ENCODE peak calls at places on chromosomes 4 and X, in eight cellular contexts. D, L, V, M, F, A, Q and H are unnamed samples.

GRCh38 chrX:129158505-129158904 is 364.8 kb downstream of the SMARCA1 start:
- DNase-seq in D (no peak), L (no peak), V (no peak), M (no peak), F (no peak), A (no peak), Q (no peak), H (no peak)

GRCh38 chrX:110026099-110026844 is 23.4 kb downstream of the TMEM164 start:
- DNase-seq in D (no peak), L (no peak), V (no peak), M (no peak), F (no peak), A (no peak), Q (no peak), H (no peak)

GRCh38 chr4:87093443-87094123 is 126.8 kb downstream of the KLHL8 start:
- DNase-seq in D (peak), L (no peak), V (peak), M (peak), F (peak), A (peak), Q (no peak), H (peak)

GRCh38 chr4:3417448-3417847 is 24.3 kb upstream of the HGFAC start:
- DNase-seq in D (no peak), L (no peak), V (peak), M (no peak), F (no peak), A (no peak), Q (no peak), H (no peak)

GRCh38 chrX:128078545-128078944 is 26.3 kb upstream of the ACTRT1 start:
- DNase-seq in D (no peak), L (no peak), V (no peak), M (no peak), F (no peak), A (no peak), Q (no peak), H (no peak)

GRCh38 chr4:139918994-139919393 is 235.0 kb downstream of the MAML3 start:
- DNase-seq in D (no peak), L (no peak), V (no peak), M (no peak), F (no peak), A (no peak), Q (no peak), H (no peak)

GRCh38 chr4:93182722-93183121 is 645.8 kb upstream of the ATOH1 start:
- DNase-seq in D (no peak), L (no peak), V (no peak), M (no peak), F (no peak), A (no peak), Q (no peak), H (no peak)

GRCh38 chrX:18721683-18722499 is 14.4 kb downstream of the PPEF1 start:
- DNase-seq in D (no peak), L (no peak), V (no peak), M (no peak), F (no peak), A (no peak), Q (no peak), H (no peak)

GRCh38 chr4:6461301-6462165 is 10.9 kb downstream of the PPP2R2C start:
- DNase-seq in D (no peak), L (no peak), V (peak), M (no peak), F (no peak), A (no peak), Q (no peak), H (no peak)

GRCh38 chr4:64584981-64585557 is 175.8 kb upstream of the TECRL start:
- DNase-seq in D (no peak), L (peak), V (no peak), M (peak), F (peak), A (no peak), Q (no peak), H (peak)

GRCh38 chrX:145848451-145848850 is 30.8 kb downstream of the SLITRK2 start:
- DNase-seq in D (no peak), L (no peak), V (no peak), M (no peak), F (no peak), A (no peak), Q (no peak), H (no peak)

GRCh38 chr4:157052429-157053040 is 23.4 kb upstream of the GLRB start:
- DNase-seq in D (no peak), L (no peak), V (peak), M (no peak), F (no peak), A (no peak), Q (no peak), H (no peak)

GRCh38 chr4:94076498-94076897 is 131.2 kb upstream of the SMARCAD1 start:
- DNase-seq in D (no peak), L (no peak), V (no peak), M (no peak), F (no peak), A (no peak), Q (no peak), H (no peak)

GRCh38 chrX:97294016-97294415 is 410.3 kb downstream of the RPA4 start:
- DNase-seq in D (no peak), L (peak), V (no peak), M (no peak), F (no peak), A (no peak), Q (no peak), H (no peak)

GRCh38 chr4:153142700-153143438 is 61.4 kb upstream of the TRIM2 start:
- DNase-seq in D (peak), L (peak), V (peak), M (peak), F (peak), A (peak), Q (no peak), H (peak)

GRCh38 chrX:74234829-74235228 is 69.2 kb upstream of the ZCCHC13 start:
- DNase-seq in D (no peak), L (no peak), V (no peak), M (no peak), F (no peak), A (no peak), Q (no peak), H (no peak)

GRCh38 chr4:158128540-158128939 is 44.3 kb downstream of the GASK1B start:
- DNase-seq in D (no peak), L (no peak), V (no peak), M (no peak), F (no peak), A (no peak), Q (no peak), H (no peak)

GRCh38 chr4:79864470-79865190 is 208.4 kb downstream of the ANTXR2 start:
- DNase-seq in D (no peak), L (peak), V (no peak), M (no peak), F (peak), A (no peak), Q (no peak), H (no peak)

GRCh38 chr4:7646384-7647061 is 211.8 kb upstream of the PSAPL1 start:
- DNase-seq in D (no peak), L (no peak), V (no peak), M (no peak), F (no peak), A (no peak), Q (no peak), H (no peak)

GRCh38 chr4:56252561-56253152 is 134.6 kb downstream of the AASDH start:
- DNase-seq in D (no peak), L (no peak), V (no peak), M (no peak), F (no peak), A (no peak), Q (no peak), H (no peak)

GRCh38 chrX:69932323-69932722 is 117.4 kb downstream of the AWAT2 start:
- DNase-seq in D (no peak), L (no peak), V (no peak), M (no peak), F (no peak), A (no peak), Q (no peak), H (no peak)

GRCh38 chrX:42119076-42119475 is 195.7 kb upstream of the CASK start:
- DNase-seq in D (peak), L (no peak), V (no peak), M (peak), F (peak), A (no peak), Q (no peak), H (no peak)

GRCh38 chr4:100797791-100798190 is 280.0 kb upstream of the EMCN start:
- DNase-seq in D (no peak), L (no peak), V (no peak), M (no peak), F (no peak), A (no peak), Q (no peak), H (no peak)

GRCh38 chr4:26753642-26754041 is 107.0 kb upstream of the STIM2 start:
- DNase-seq in D (no peak), L (no peak), V (no peak), M (no peak), F (peak), A (no peak), Q (no peak), H (no peak)

GRCh38 chr4:55395218-55395528 is 584 bp upstream of the TMEM165 start:
- DNase-seq in D (no peak), L (no peak), V (no peak), M (no peak), F (no peak), A (no peak), Q (no peak), H (no peak)

GRCh38 chr4:92246384-92246783 is 57.4 kb upstream of the GRID2 start:
- DNase-seq in D (no peak), L (no peak), V (no peak), M (no peak), F (no peak), A (no peak), Q (no peak), H (no peak)

GRCh38 chrX:3295731-3296130 is 50.7 kb downstream of the MXRA5 start:
- DNase-seq in D (peak), L (peak), V (peak), M (peak), F (no peak), A (peak), Q (no peak), H (peak)

GRCh38 chr4:104524591-104524990 is 29.9 kb upstream of the CXXC4 start:
- DNase-seq in D (no peak), L (no peak), V (no peak), M (no peak), F (no peak), A (no peak), Q (no peak), H (no peak)

GRCh38 chr4:8244931-8245460 is 24.6 kb upstream of the HTRA3 start:
- DNase-seq in D (no peak), L (no peak), V (no peak), M (no peak), F (no peak), A (no peak), Q (no peak), H (no peak)

GRCh38 chr4:184317234-184317918 is 99.7 kb upstream of the ENPP6 start:
- DNase-seq in D (no peak), L (no peak), V (peak), M (no peak), F (no peak), A (no peak), Q (no peak), H (no peak)

GRCh38 chr4:40180356-40180755 is 16.5 kb upstream of the RHOH start:
- DNase-seq in D (no peak), L (no peak), V (no peak), M (peak), F (no peak), A (no peak), Q (no peak), H (no peak)

GRCh38 chr4:7322166-7322991 is 112.4 kb downstream of the PSAPL1 start:
- DNase-seq in D (no peak), L (no peak), V (peak), M (no peak), F (no peak), A (no peak), Q (no peak), H (no peak)

GRCh38 chr4:17324431-17324830 is 187.5 kb downstream of the QDPR start:
- DNase-seq in D (no peak), L (peak), V (peak), M (peak), F (no peak), A (peak), Q (peak), H (peak)

GRCh38 chrX:67004451-67004850 is 365.6 kb upstream of the EDA2R start:
- DNase-seq in D (no peak), L (no peak), V (no peak), M (no peak), F (no peak), A (no peak), Q (no peak), H (no peak)

GRCh38 chrX:11724122-11725017 is 33.7 kb upstream of the MSL3 start:
- DNase-seq in D (peak), L (peak), V (no peak), M (peak), F (no peak), A (no peak), Q (no peak), H (peak)

GRCh38 chr4:174154455-174154854 is 129.0 kb downstream of the FBXO8 start:
- DNase-seq in D (peak), L (no peak), V (no peak), M (no peak), F (peak), A (no peak), Q (no peak), H (no peak)

GRCh38 chr4:8834681-8835220 is 36.9 kb downstream of the HMX1 start:
- DNase-seq in D (no peak), L (no peak), V (peak), M (no peak), F (no peak), A (no peak), Q (no peak), H (no peak)